ENCODE peak calls at places on chromosomes 1 and 21, in eight cellular contexts. R is lower lobe of right lung; K is CD4-positive, CD25-positive, alpha-beta regulatory T cell; W is activated naive CD4-positive, alpha-beta T cell; E is nucleus accumbens; T is stimulated activated CD4-positive, alpha-beta T cell treated with anti-CD3 and anti-CD28 coated beads, Interleukin-4, amount 100 ng/mL, for 48 hours; Y is ovary; Z is DMS153. V is an unnamed sample.

GRCh38 chr1:216945506-216946080 is 222.4 kb upstream of the ESRRG start:
- DNase-seq in E (no peak), Y (no peak), R (no peak), T (no peak), W (no peak), K (no peak), Z (no peak), V (no peak)

GRCh38 chr1:240484804-240485441 is 127.0 kb downstream of the GREM2 start:
- DNase-seq in E (no peak), T (no peak), R (no peak), K (no peak), W (no peak), Y (no peak), Z (no peak), V (peak; percentile 53)

GRCh38 chr1:175494950-175495349 is 248.4 kb downstream of the TNR start:
- DNase-seq in Y (no peak), E (no peak), R (no peak), K (no peak), Z (no peak), W (no peak), T (no peak), V (no peak)

GRCh38 chr1:214321686-214322453 is 40.9 kb downstream of the SMYD2 start:
- DNase-seq in Y (no peak), E (no peak), Z (no peak), T (no peak), K (no peak), W (no peak), R (no peak), V (no peak)

GRCh38 chr21:34592120-34592561 is 22.8 kb downstream of the RCAN1 start:
- DNase-seq in Y (peak; percentile 9), Z (no peak), T (no peak), R (no peak), K (no peak), E (no peak), W (no peak), V (peak; percentile 74)

GRCh38 chr1:3992103-3992556 is 92.1 kb upstream of the C1orf174 start:
- DNase-seq in Y (no peak), Z (no peak), T (peak; percentile 2), E (no peak), W (no peak), K (peak; percentile 1), R (no peak), V (no peak)

GRCh38 chr1:24830680-24831272 is 85.5 kb downstream of the CLIC4 start:
- DNase-seq in W (no peak), T (no peak), Y (no peak), R (no peak), Z (peak; percentile 42), K (peak; percentile 74), E (no peak), V (peak; percentile 74)

GRCh38 chr1:218266356-218266755 is 18.7 kb upstream of the RRP15 start:
- DNase-seq in Z (no peak), R (no peak), Y (no peak), W (no peak), T (no peak), K (no peak), E (no peak), V (peak; percentile 28)

GRCh38 chr1:177126267-177126666 is 38.2 kb downstream of the ASTN1 start:
- DNase-seq in Z (no peak), T (no peak), W (no peak), E (no peak), K (no peak), Y (no peak), R (no peak), V (no peak)

GRCh38 chr1:9317591-9318331 is 25.1 kb downstream of the SPSB1 start:
- DNase-seq in T (no peak), Z (peak; percentile 90), W (no peak), K (no peak), R (no peak), Y (peak; percentile 74), E (no peak), V (peak; percentile 68)

GRCh38 chr1:101316276-101316675 is 79.5 kb downstream of the S1PR1 start:
- DNase-seq in T (no peak), R (no peak), K (no peak), E (no peak), Z (no peak), Y (no peak), W (no peak), V (no peak)

GRCh38 chr1:108561731-108562326 is 1.9 kb downstream of the EEIG2 start:
- DNase-seq in K (peak; percentile 91), W (peak; percentile 76), E (no peak), T (peak; percentile 73), R (peak; percentile 88), Y (peak; percentile 9), Z (peak; percentile 53), V (no peak)

GRCh38 chr1:153359241-153359640 is 1.6 kb downstream of the S100A9 start:
- DNase-seq in T (no peak), Z (no peak), K (no peak), W (no peak), R (no peak), Y (no peak), E (no peak), V (no peak)

GRCh38 chr21:14875704-14876364 is 189.0 kb downstream of the NRIP1 start:
- DNase-seq in Y (no peak), E (no peak), R (no peak), W (no peak), Z (no peak), K (no peak), T (no peak), V (peak; percentile 75)

GRCh38 chr1:22920026-22920733 is 52.5 kb downstream of the LACTBL1 start:
- DNase-seq in W (no peak), K (no peak), E (no peak), R (no peak), Z (no peak), Y (no peak), T (no peak), V (no peak)

GRCh38 chr1:232048481-232048880 is 421.9 kb downstream of the DISC1 start:
- DNase-seq in Z (no peak), W (no peak), R (no peak), T (no peak), Y (no peak), K (no peak), E (no peak), V (no peak)

GRCh38 chr1:3911521-3911845 is 11.4 kb upstream of the C1orf174 start:
- DNase-seq in T (no peak), R (no peak), Y (no peak), E (no peak), K (no peak), Z (no peak), W (no peak), V (no peak)

GRCh38 chr1:245771521-245772281 is 616.9 kb downstream of the KIF26B start:
- DNase-seq in E (no peak), Z (no peak), K (no peak), R (no peak), W (no peak), T (no peak), Y (no peak), V (peak; percentile 96)

GRCh38 chr21:44483288-44484237 is 28.3 kb downstream of the LRRC3 start:
- DNase-seq in R (no peak), T (no peak), K (no peak), E (no peak), W (no peak), Y (no peak), Z (no peak), V (no peak)

GRCh38 chr1:202879128-202879527 is 9.8 kb downstream of the RABIF start:
- DNase-seq in T (no peak), R (no peak), E (no peak), Z (no peak), K (no peak), Y (no peak), W (no peak), V (no peak)

GRCh38 chr1:155463865-155464264 is 98.7 kb downstream of the ASH1L start:
- DNase-seq in Y (no peak), E (no peak), K (no peak), T (no peak), W (no peak), Z (no peak), R (no peak), V (peak; percentile 87)

GRCh38 chr1:15717418-15718131 is 18.5 kb upstream of the SLC25A34 start:
- DNase-seq in R (peak; percentile 71), K (no peak), Y (no peak), E (no peak), W (no peak), T (no peak), Z (no peak), V (no peak)

GRCh38 chr1:30696831-30697230 is 26.6 kb downstream of the MATN1 start:
- DNase-seq in Z (no peak), R (no peak), K (no peak), E (no peak), T (no peak), W (no peak), Y (no peak), V (no peak)

GRCh38 chr1:232174306-232174705 is 455.6 kb downstream of the SIPA1L2 start:
- DNase-seq in Y (no peak), Z (peak; percentile 74), E (no peak), T (no peak), K (no peak), R (no peak), W (no peak), V (no peak)

GRCh38 chr1:171898956-171899355 is 57.7 kb downstream of the DNM3 start:
- DNase-seq in R (no peak), E (peak; percentile 67), Z (peak; percentile 97), T (no peak), Y (no peak), W (no peak), K (no peak), V (no peak)

GRCh38 chr1:221030121-221030649 is 150.9 kb downstream of the HLX start:
- DNase-seq in W (no peak), R (no peak), T (no peak), Y (no peak), E (no peak), K (no peak), Z (no peak), V (no peak)

GRCh38 chr21:31107871-31108270 is 69.6 kb upstream of the KRTAP19-8 start:
- DNase-seq in Z (no peak), E (no peak), Y (no peak), R (no peak), K (no peak), W (no peak), T (no peak), V (no peak)

GRCh38 chr1:60108223-60108622 is 34.7 kb upstream of the C1orf87 start:
- DNase-seq in K (no peak), T (no peak), Z (no peak), R (no peak), E (no peak), Y (no peak), W (no peak), V (peak; percentile 6)

GRCh38 chr1:94183197-94183815 is 54.1 kb downstream of the ARHGAP29 start:
- DNase-seq in W (no peak), K (no peak), T (no peak), R (no peak), Z (no peak), E (no peak), Y (no peak), V (no peak)

GRCh38 chr1:99675994-99676393 is 30.1 kb downstream of the PALMD start:
- DNase-seq in Z (no peak), K (no peak), Y (no peak), T (no peak), W (no peak), E (no peak), R (no peak), V (no peak)

GRCh38 chr1:7623886-7624285 is 147.2 kb upstream of the VAMP3 start:
- DNase-seq in Y (no peak), Z (no peak), E (peak; percentile 23), W (no peak), K (no peak), R (peak; percentile 32), T (no peak), V (no peak)